ENCODE peak calls at places on chromosomes 3 and 15, in six cellular contexts. One of them, this sample, is unnamed. For H3K27me3, the result is how much of the 10 kb centered on the place peaks cover.

GRCh38 chr3:157119369-157119951 is 40.5 kb downstream of the CCNL1 start:
- DNase-seq in HepG2: peak
- DNase-seq in H9: no peak
- DNase-seq in heart right ventricle: no peak
- DNase-seq in lower lobe of right lung: no peak
- DNase-seq in fibroblast of lung: no peak
- DNase-seq in this sample: no peak

GRCh38 chr3:142117052-142117451 is 32.3 kb downstream of the TFDP2 start:
- DNase-seq in HepG2: peak
- DNase-seq in H9: no peak
- DNase-seq in heart right ventricle: no peak
- DNase-seq in lower lobe of right lung: no peak
- DNase-seq in fibroblast of lung: peak
- DNase-seq in this sample: no peak

GRCh38 chr3:66502267-66502874 is 1.5 kb upstream of the LRIG1 start:
- DNase-seq in HepG2: no peak
- DNase-seq in H9: no peak
- DNase-seq in heart right ventricle: no peak
- DNase-seq in lower lobe of right lung: no peak
- DNase-seq in fibroblast of lung: no peak
- DNase-seq in this sample: no peak

GRCh38 chr3:125039041-125039896 is 16.5 kb downstream of the HEG1 start:
- DNase-seq in HepG2: no peak
- DNase-seq in H9: no peak
- DNase-seq in heart right ventricle: no peak
- DNase-seq in lower lobe of right lung: no peak
- DNase-seq in fibroblast of lung: no peak
- DNase-seq in this sample: no peak

GRCh38 chr3:192039593-192039992 is 578.6 kb downstream of the PYDC2 start:
- DNase-seq in HepG2: no peak
- DNase-seq in H9: no peak
- DNase-seq in heart right ventricle: no peak
- DNase-seq in lower lobe of right lung: no peak
- DNase-seq in fibroblast of lung: no peak
- DNase-seq in this sample: no peak

GRCh38 chr3:173399001-173399400 is 1.5 kb downstream of the NLGN1 start:
- DNase-seq in HepG2: no peak
- DNase-seq in H9: no peak
- DNase-seq in heart right ventricle: no peak
- DNase-seq in lower lobe of right lung: no peak
- DNase-seq in fibroblast of lung: no peak
- DNase-seq in this sample: no peak

GRCh38 chr3:32401141-32401540 is 9.5 kb downstream of the CMTM7 start:
- DNase-seq in HepG2: peak
- DNase-seq in H9: no peak
- DNase-seq in heart right ventricle: no peak
- DNase-seq in lower lobe of right lung: no peak
- DNase-seq in fibroblast of lung: no peak
- DNase-seq in this sample: no peak

GRCh38 chr15:47027322-47027946 is 689.9 kb upstream of the SEMA6D start:
- DNase-seq in HepG2: no peak
- DNase-seq in H9: peak
- DNase-seq in heart right ventricle: no peak
- DNase-seq in lower lobe of right lung: no peak
- DNase-seq in fibroblast of lung: no peak
- DNase-seq in this sample: peak

GRCh38 chr3:8301977-8302589 is 199.5 kb upstream of the LMCD1 start:
- DNase-seq in HepG2: peak
- DNase-seq in H9: no peak
- DNase-seq in heart right ventricle: peak
- DNase-seq in lower lobe of right lung: no peak
- DNase-seq in fibroblast of lung: peak
- DNase-seq in this sample: no peak

GRCh38 chr15:40470423-40471104 is at the start of gene CHST14:
- DNase-seq in HepG2: peak
- DNase-seq in H9: peak
- DNase-seq in heart right ventricle: peak
- DNase-seq in lower lobe of right lung: peak
- DNase-seq in fibroblast of lung: peak
- DNase-seq in this sample: peak

GRCh38 chr3:13706886-13707285 is 158.0 kb downstream of the FBLN2 start:
- DNase-seq in HepG2: no peak
- DNase-seq in H9: no peak
- DNase-seq in heart right ventricle: no peak
- DNase-seq in lower lobe of right lung: no peak
- DNase-seq in fibroblast of lung: no peak
- DNase-seq in this sample: peak

GRCh38 chr3:146780251-146780650 is 175.1 kb upstream of the PLSCR5 start:
- DNase-seq in HepG2: no peak
- DNase-seq in H9: no peak
- DNase-seq in heart right ventricle: no peak
- DNase-seq in lower lobe of right lung: no peak
- DNase-seq in fibroblast of lung: peak
- DNase-seq in this sample: no peak

GRCh38 chr3:186084264-186084663 is 24.6 kb downstream of the ETV5 start:
- DNase-seq in HepG2: no peak
- DNase-seq in H9: no peak
- DNase-seq in heart right ventricle: no peak
- DNase-seq in lower lobe of right lung: no peak
- DNase-seq in fibroblast of lung: no peak
- DNase-seq in this sample: no peak

GRCh38 chr3:45224824-45225464 is 1.1 kb downstream of the TMEM158 start:
- DNase-seq in HepG2: peak
- DNase-seq in H9: peak
- DNase-seq in heart right ventricle: peak
- DNase-seq in lower lobe of right lung: peak
- DNase-seq in fibroblast of lung: peak
- DNase-seq in this sample: peak
- H3K27me3 ChIP-seq in HepG2: under half
- H3K27me3 ChIP-seq in H9: under half
- H3K27me3 ChIP-seq in heart right ventricle: under half
- H3K27me3 ChIP-seq in lower lobe of right lung: under half
- H3K27me3 ChIP-seq in fibroblast of lung: under half
- H3K27me3 ChIP-seq in this sample: under half

GRCh38 chr3:49895791-49896190 is 7.9 kb downstream of the MST1R start:
- DNase-seq in HepG2: no peak
- DNase-seq in H9: no peak
- DNase-seq in heart right ventricle: no peak
- DNase-seq in lower lobe of right lung: no peak
- DNase-seq in fibroblast of lung: no peak
- DNase-seq in this sample: no peak
- TF ChIP-seq CTCF in HepG2: no peak
- TF ChIP-seq CTCF in H9: no peak
- TF ChIP-seq CTCF in heart right ventricle: no peak
- TF ChIP-seq CTCF in lower lobe of right lung: no peak
- TF ChIP-seq CTCF in fibroblast of lung: no peak
- TF ChIP-seq CTCF in this sample: no peak

DNA sequence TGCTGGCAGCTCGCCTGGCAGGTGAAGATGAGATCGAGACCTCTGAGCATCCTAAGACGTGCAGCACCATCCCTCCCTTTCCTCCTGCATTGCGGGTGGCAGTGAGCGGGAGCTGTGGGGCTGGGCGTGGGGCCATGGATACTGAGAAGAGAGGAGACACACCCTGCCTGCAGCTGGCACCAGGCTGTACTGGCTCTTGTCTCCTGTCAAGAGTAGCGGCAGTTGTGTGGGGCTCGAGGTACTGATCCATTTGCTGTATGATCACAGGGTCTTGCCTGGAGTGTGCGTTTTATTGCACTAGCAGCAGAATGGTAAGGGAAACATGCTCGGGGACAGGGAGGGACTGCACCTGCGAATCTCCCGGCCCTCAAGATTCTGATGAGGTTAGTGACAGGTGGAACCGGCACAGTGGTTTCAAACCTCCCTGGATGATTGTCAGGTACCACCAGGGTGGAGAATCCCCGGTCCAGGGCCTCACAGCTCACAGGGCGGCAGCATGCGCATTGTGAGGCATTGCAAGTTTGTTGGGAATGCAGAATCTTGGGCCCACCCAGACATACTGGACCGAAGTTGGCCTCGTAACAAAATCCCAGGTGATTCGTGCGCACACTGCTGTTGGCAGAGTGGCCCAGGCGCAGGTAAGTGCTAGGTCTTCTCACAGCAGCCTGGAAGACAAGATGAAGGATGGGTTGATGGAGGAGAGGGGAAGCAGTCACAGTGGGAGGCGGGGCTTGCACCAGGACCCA is 14.1 kb downstream of the SYNM start:
- DNase-seq in HepG2: no peak
- DNase-seq in H9: no peak
- DNase-seq in heart right ventricle: peak
- DNase-seq in lower lobe of right lung: peak
- DNase-seq in fibroblast of lung: no peak
- DNase-seq in this sample: no peak
- H3K27ac ChIP-seq in HepG2: no peak
- H3K27ac ChIP-seq in H9: no peak
- H3K27ac ChIP-seq in heart right ventricle: peak
- H3K27ac ChIP-seq in lower lobe of right lung: no peak
- H3K27ac ChIP-seq in fibroblast of lung: no peak
- H3K27ac ChIP-seq in this sample: no peak

DNA sequence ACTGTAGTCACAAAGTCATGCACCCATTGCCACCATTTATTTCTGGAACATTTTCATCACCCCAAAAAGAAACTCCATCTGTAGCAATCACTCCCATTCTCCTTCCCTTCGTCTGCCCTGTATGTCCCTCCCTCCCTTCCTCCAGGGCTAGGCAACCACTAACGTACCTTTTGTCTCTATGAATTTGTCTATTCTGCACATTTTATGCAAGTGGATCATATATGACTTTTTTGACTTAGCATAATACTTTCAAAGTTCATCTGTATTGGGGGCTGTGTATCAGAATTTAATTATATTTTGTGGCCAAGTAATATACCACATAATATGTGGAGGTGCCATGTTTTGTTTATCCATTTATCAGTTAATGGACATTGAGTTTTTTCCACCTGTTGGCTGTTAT is 201.6 kb downstream of the FEZF2 start:
- DNase-seq in HepG2: no peak
- DNase-seq in H9: no peak
- DNase-seq in heart right ventricle: no peak
- DNase-seq in lower lobe of right lung: no peak
- DNase-seq in fibroblast of lung: no peak
- DNase-seq in this sample: no peak
- H3K27me3 ChIP-seq in HepG2: under half
- H3K27me3 ChIP-seq in H9: under half
- H3K27me3 ChIP-seq in heart right ventricle: under half
- H3K27me3 ChIP-seq in lower lobe of right lung: under half
- H3K27me3 ChIP-seq in fibroblast of lung: under half
- H3K27me3 ChIP-seq in this sample: under half

DNA sequence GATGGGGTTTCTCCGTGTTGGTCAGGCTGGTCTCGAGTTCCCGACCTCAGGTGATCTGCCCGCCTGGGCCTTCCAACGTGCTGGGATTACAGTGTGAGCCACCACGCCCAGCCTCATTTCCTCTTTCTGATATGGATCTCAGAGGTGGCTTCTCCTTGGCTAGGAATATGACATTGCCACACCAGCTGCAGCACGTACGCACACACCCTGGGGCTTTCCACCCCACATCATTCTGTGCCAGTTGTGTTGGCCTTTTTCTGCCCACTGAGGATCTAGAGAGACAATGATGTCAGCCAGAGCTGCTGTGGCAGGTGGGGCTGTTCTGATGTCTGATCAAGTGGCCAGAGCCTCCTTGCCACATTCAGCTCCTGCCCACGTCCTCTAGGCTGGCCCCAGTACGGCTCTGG is 29.0 kb downstream of the TMEM45A start:
- DNase-seq in HepG2: no peak
- DNase-seq in H9: no peak
- DNase-seq in heart right ventricle: no peak
- DNase-seq in lower lobe of right lung: no peak
- DNase-seq in fibroblast of lung: no peak
- DNase-seq in this sample: no peak
- TF ChIP-seq CTCF in HepG2: no peak
- TF ChIP-seq CTCF in H9: no peak
- TF ChIP-seq CTCF in heart right ventricle: no peak
- TF ChIP-seq CTCF in lower lobe of right lung: no peak
- TF ChIP-seq CTCF in fibroblast of lung: no peak
- TF ChIP-seq CTCF in this sample: no peak